ENCODE peak calls at places on chromosomes 13 and 19, in four cellular contexts. One of them, this sample, is unnamed.

GRCh38 chr13:66618702-66619101 is 611.4 kb downstream of the PCDH9 start:
- DNase-seq in GM13977: no peak
- DNase-seq in activated B cell treated with CpG ODN at 0.5 μM for 24 hours: no peak
- DNase-seq in brain microvascular endothelial cell: no peak
- DNase-seq in this sample: peak

GRCh38 chr19:55563261-55563690 is 17.4 kb downstream of the ZNF579 start:
- DNase-seq in activated B cell treated with CpG ODN at 0.5 μM for 24 hours: no peak
- DNase-seq in brain microvascular endothelial cell: no peak
- DNase-seq in GM13977: no peak
- DNase-seq in this sample: no peak

GRCh38 chr13:45773236-45773635 is 71.1 kb downstream of the CBY2 start:
- DNase-seq in brain microvascular endothelial cell: no peak
- DNase-seq in activated B cell treated with CpG ODN at 0.5 μM for 24 hours: no peak
- DNase-seq in GM13977: no peak
- DNase-seq in this sample: no peak

GRCh38 chr13:67048793-67049150 is 181.4 kb downstream of the PCDH9 start:
- DNase-seq in brain microvascular endothelial cell: peak
- DNase-seq in activated B cell treated with CpG ODN at 0.5 μM for 24 hours: no peak
- DNase-seq in GM13977: no peak
- DNase-seq in this sample: no peak

GRCh38 chr19:10256970-10257615 is 5.1 kb downstream of the MRPL4 start:
- DNase-seq in GM13977: no peak
- DNase-seq in brain microvascular endothelial cell: no peak
- DNase-seq in activated B cell treated with CpG ODN at 0.5 μM for 24 hours: no peak
- DNase-seq in this sample: no peak

GRCh38 chr13:108911807-108912206 is 282.4 kb downstream of the MYO16 start:
- DNase-seq in activated B cell treated with CpG ODN at 0.5 μM for 24 hours: no peak
- DNase-seq in brain microvascular endothelial cell: no peak
- DNase-seq in GM13977: no peak
- DNase-seq in this sample: no peak

GRCh38 chr13:51773515-51773914 is 30.4 kb downstream of the DHRS12 start:
- DNase-seq in activated B cell treated with CpG ODN at 0.5 μM for 24 hours: no peak
- DNase-seq in brain microvascular endothelial cell: no peak
- DNase-seq in GM13977: no peak
- DNase-seq in this sample: no peak

GRCh38 chr13:27792393-27793218 is at the start of gene GSX1:
- DNase-seq in brain microvascular endothelial cell: peak
- DNase-seq in GM13977: peak
- DNase-seq in activated B cell treated with CpG ODN at 0.5 μM for 24 hours: peak
- DNase-seq in this sample: peak

GRCh38 chr13:27927444-27928352 is 7.9 kb downstream of the PDX1 start:
- DNase-seq in activated B cell treated with CpG ODN at 0.5 μM for 24 hours: no peak
- DNase-seq in GM13977: peak
- DNase-seq in brain microvascular endothelial cell: no peak
- DNase-seq in this sample: peak

GRCh38 chr13:31094331-31095015 is 67.2 kb downstream of the HSPH1 start:
- DNase-seq in brain microvascular endothelial cell: no peak
- DNase-seq in GM13977: no peak
- DNase-seq in activated B cell treated with CpG ODN at 0.5 μM for 24 hours: no peak
- DNase-seq in this sample: no peak

GRCh38 chr13:91184244-91184926 is 163.1 kb upstream of the MIR17HG start:
- DNase-seq in brain microvascular endothelial cell: no peak
- DNase-seq in GM13977: no peak
- DNase-seq in activated B cell treated with CpG ODN at 0.5 μM for 24 hours: no peak
- DNase-seq in this sample: no peak

GRCh38 chr13:48906200-48906599 is 69.5 kb upstream of the FNDC3A start:
- DNase-seq in activated B cell treated with CpG ODN at 0.5 μM for 24 hours: no peak
- DNase-seq in GM13977: no peak
- DNase-seq in brain microvascular endothelial cell: no peak
- DNase-seq in this sample: no peak

GRCh38 chr19:11578342-11579142 is 1.1 kb upstream of the ACP5 start:
- DNase-seq in brain microvascular endothelial cell: no peak
- DNase-seq in GM13977: peak
- DNase-seq in activated B cell treated with CpG ODN at 0.5 μM for 24 hours: no peak
- DNase-seq in this sample: peak

GRCh38 chr13:33690321-33690720 is 127.6 kb upstream of the RFC3 start:
- DNase-seq in activated B cell treated with CpG ODN at 0.5 μM for 24 hours: no peak
- DNase-seq in GM13977: no peak
- DNase-seq in brain microvascular endothelial cell: no peak
- DNase-seq in this sample: no peak

GRCh38 chr19:32969549-32969948 is 2.2 kb downstream of the CEP89 start:
- DNase-seq in brain microvascular endothelial cell: no peak
- DNase-seq in GM13977: no peak
- DNase-seq in activated B cell treated with CpG ODN at 0.5 μM for 24 hours: no peak
- DNase-seq in this sample: no peak

GRCh38 chr19:38780443-38780842 is 7.1 kb upstream of the LGALS7 start:
- DNase-seq in brain microvascular endothelial cell: no peak
- DNase-seq in activated B cell treated with CpG ODN at 0.5 μM for 24 hours: no peak
- DNase-seq in GM13977: no peak
- DNase-seq in this sample: no peak

GRCh38 chr13:49869514-49869913 is 66.6 kb downstream of the SPRYD7 start:
- DNase-seq in brain microvascular endothelial cell: peak
- DNase-seq in activated B cell treated with CpG ODN at 0.5 μM for 24 hours: no peak
- DNase-seq in GM13977: no peak
- DNase-seq in this sample: no peak

GRCh38 chr19:18590273-18591272 is 2.0 kb downstream of the REX1BD start:
- DNase-seq in brain microvascular endothelial cell: peak
- DNase-seq in activated B cell treated with CpG ODN at 0.5 μM for 24 hours: no peak
- DNase-seq in GM13977: no peak
- DNase-seq in this sample: no peak

GRCh38 chr13:94557836-94558235 is 38.1 kb downstream of the TGDS start:
- DNase-seq in GM13977: no peak
- DNase-seq in activated B cell treated with CpG ODN at 0.5 μM for 24 hours: no peak
- DNase-seq in brain microvascular endothelial cell: no peak
- DNase-seq in this sample: no peak

GRCh38 chr13:50392977-50393376 is 377.7 kb downstream of the KCNRG start:
- DNase-seq in activated B cell treated with CpG ODN at 0.5 μM for 24 hours: no peak
- DNase-seq in GM13977: no peak
- DNase-seq in brain microvascular endothelial cell: no peak
- DNase-seq in this sample: no peak

GRCh38 chr13:92143766-92144165 is 745.3 kb downstream of the GPC5 start:
- DNase-seq in activated B cell treated with CpG ODN at 0.5 μM for 24 hours: no peak
- DNase-seq in GM13977: no peak
- DNase-seq in brain microvascular endothelial cell: no peak
- DNase-seq in this sample: no peak

GRCh38 chr19:16463991-16464575 is 7.7 kb downstream of the EPS15L1 start:
- DNase-seq in activated B cell treated with CpG ODN at 0.5 μM for 24 hours: no peak
- DNase-seq in GM13977: no peak
- DNase-seq in brain microvascular endothelial cell: peak
- DNase-seq in this sample: no peak

GRCh38 chr13:93145199-93145598 is 81.4 kb upstream of the GPC6 start:
- DNase-seq in brain microvascular endothelial cell: peak
- DNase-seq in activated B cell treated with CpG ODN at 0.5 μM for 24 hours: no peak
- DNase-seq in GM13977: no peak
- DNase-seq in this sample: no peak

GRCh38 chr13:40442191-40442590 is 224.2 kb downstream of the FOXO1 start:
- DNase-seq in activated B cell treated with CpG ODN at 0.5 μM for 24 hours: no peak
- DNase-seq in GM13977: no peak
- DNase-seq in brain microvascular endothelial cell: no peak
- DNase-seq in this sample: no peak

GRCh38 chr19:56333506-56333905 is 18.9 kb upstream of the ZSCAN5A start:
- DNase-seq in GM13977: peak
- DNase-seq in activated B cell treated with CpG ODN at 0.5 μM for 24 hours: no peak
- DNase-seq in brain microvascular endothelial cell: peak
- DNase-seq in this sample: peak

GRCh38 chr13:109028626-109029025 is 399.2 kb downstream of the MYO16 start:
- DNase-seq in GM13977: no peak
- DNase-seq in brain microvascular endothelial cell: peak
- DNase-seq in activated B cell treated with CpG ODN at 0.5 μM for 24 hours: no peak
- DNase-seq in this sample: no peak

GRCh38 chr19:23792784-23793183 is 34.1 kb upstream of the ZNF681 start:
- DNase-seq in GM13977: no peak
- DNase-seq in brain microvascular endothelial cell: no peak
- DNase-seq in activated B cell treated with CpG ODN at 0.5 μM for 24 hours: no peak
- DNase-seq in this sample: no peak

GRCh38 chr13:51823861-51824260 is 19.9 kb upstream of the DHRS12 start:
- DNase-seq in brain microvascular endothelial cell: no peak
- DNase-seq in activated B cell treated with CpG ODN at 0.5 μM for 24 hours: no peak
- DNase-seq in GM13977: no peak
- DNase-seq in this sample: no peak

GRCh38 chr13:99970761-99971575 is 599 bp downstream of the ZIC5 start:
- DNase-seq in GM13977: no peak
- DNase-seq in activated B cell treated with CpG ODN at 0.5 μM for 24 hours: no peak
- DNase-seq in brain microvascular endothelial cell: no peak
- DNase-seq in this sample: no peak

GRCh38 chr13:62964522-62964921 is 1548.9 kb upstream of the PCDH20 start:
- DNase-seq in GM13977: no peak
- DNase-seq in brain microvascular endothelial cell: no peak
- DNase-seq in activated B cell treated with CpG ODN at 0.5 μM for 24 hours: no peak
- DNase-seq in this sample: no peak

GRCh38 chr13:113402471-113403254 is 38.7 kb upstream of the GRTP1 start:
- DNase-seq in activated B cell treated with CpG ODN at 0.5 μM for 24 hours: no peak
- DNase-seq in brain microvascular endothelial cell: no peak
- DNase-seq in GM13977: no peak
- DNase-seq in this sample: no peak
- TF ChIP-seq CTCF in activated B cell treated with CpG ODN at 0.5 μM for 24 hours: no peak
- TF ChIP-seq CTCF in brain microvascular endothelial cell: no peak
- TF ChIP-seq CTCF in GM13977: no peak
- TF ChIP-seq CTCF in this sample: no peak

GRCh38 chr19:46017095-46017429 is 5.8 kb downstream of the PGLYRP1 start:
- DNase-seq in GM13977: no peak
- DNase-seq in brain microvascular endothelial cell: no peak
- DNase-seq in activated B cell treated with CpG ODN at 0.5 μM for 24 hours: no peak
- DNase-seq in this sample: no peak
- TF ChIP-seq CTCF in GM13977: no peak
- TF ChIP-seq CTCF in brain microvascular endothelial cell: no peak
- TF ChIP-seq CTCF in activated B cell treated with CpG ODN at 0.5 μM for 24 hours: no peak
- TF ChIP-seq CTCF in this sample: no peak

DNA sequence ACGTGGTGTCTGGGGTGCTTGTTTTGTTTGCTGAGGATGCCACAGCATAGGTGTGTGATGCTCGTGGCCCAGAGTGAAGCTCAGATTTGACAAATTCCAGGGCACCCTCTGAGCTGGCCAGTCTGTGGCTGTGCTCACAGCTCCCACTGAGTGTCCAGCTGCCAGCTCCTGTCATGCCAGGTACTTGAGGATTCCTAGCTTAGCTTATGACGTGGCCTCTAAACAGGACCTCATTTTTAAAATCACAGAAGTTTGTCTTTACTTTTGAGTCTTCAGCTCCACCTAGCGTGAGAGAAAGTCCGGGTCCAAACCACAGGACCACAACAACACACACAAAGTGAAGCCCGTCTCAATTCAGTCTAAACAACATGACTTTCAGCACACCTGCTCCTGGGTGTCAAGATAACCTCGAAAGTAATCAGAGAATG is 117.3 kb downstream of the RAB20 start:
- DNase-seq in brain microvascular endothelial cell: peak
- DNase-seq in GM13977: peak
- DNase-seq in activated B cell treated with CpG ODN at 0.5 μM for 24 hours: no peak
- DNase-seq in this sample: peak
- TF ChIP-seq CTCF in brain microvascular endothelial cell: peak
- TF ChIP-seq CTCF in GM13977: peak
- TF ChIP-seq CTCF in activated B cell treated with CpG ODN at 0.5 μM for 24 hours: no peak
- TF ChIP-seq CTCF in this sample: no peak

GRCh38 chr19:41691268-41691970 is 3.3 kb upstream of the CEACAM7 start:
- DNase-seq in brain microvascular endothelial cell: no peak
- DNase-seq in GM13977: peak
- DNase-seq in activated B cell treated with CpG ODN at 0.5 μM for 24 hours: no peak
- DNase-seq in this sample: peak
- TF ChIP-seq CTCF in brain microvascular endothelial cell: peak
- TF ChIP-seq CTCF in GM13977: peak
- TF ChIP-seq CTCF in activated B cell treated with CpG ODN at 0.5 μM for 24 hours: no peak
- TF ChIP-seq CTCF in this sample: peak

GRCh38 chr19:796692-797527 is at the start of gene PTBP1:
- DNase-seq in activated B cell treated with CpG ODN at 0.5 μM for 24 hours: peak
- DNase-seq in brain microvascular endothelial cell: peak
- DNase-seq in GM13977: peak
- DNase-seq in this sample: peak
- TF ChIP-seq CTCF in activated B cell treated with CpG ODN at 0.5 μM for 24 hours: no peak
- TF ChIP-seq CTCF in brain microvascular endothelial cell: no peak
- TF ChIP-seq CTCF in GM13977: no peak
- TF ChIP-seq CTCF in this sample: no peak

GRCh38 chr13:43159007-43159406 is 135.6 kb downstream of the DNAJC15 start:
- DNase-seq in activated B cell treated with CpG ODN at 0.5 μM for 24 hours: no peak
- DNase-seq in GM13977: no peak
- DNase-seq in brain microvascular endothelial cell: peak
- DNase-seq in this sample: no peak
- TF ChIP-seq CTCF in activated B cell treated with CpG ODN at 0.5 μM for 24 hours: no peak
- TF ChIP-seq CTCF in GM13977: no peak
- TF ChIP-seq CTCF in brain microvascular endothelial cell: peak
- TF ChIP-seq CTCF in this sample: no peak

DNA sequence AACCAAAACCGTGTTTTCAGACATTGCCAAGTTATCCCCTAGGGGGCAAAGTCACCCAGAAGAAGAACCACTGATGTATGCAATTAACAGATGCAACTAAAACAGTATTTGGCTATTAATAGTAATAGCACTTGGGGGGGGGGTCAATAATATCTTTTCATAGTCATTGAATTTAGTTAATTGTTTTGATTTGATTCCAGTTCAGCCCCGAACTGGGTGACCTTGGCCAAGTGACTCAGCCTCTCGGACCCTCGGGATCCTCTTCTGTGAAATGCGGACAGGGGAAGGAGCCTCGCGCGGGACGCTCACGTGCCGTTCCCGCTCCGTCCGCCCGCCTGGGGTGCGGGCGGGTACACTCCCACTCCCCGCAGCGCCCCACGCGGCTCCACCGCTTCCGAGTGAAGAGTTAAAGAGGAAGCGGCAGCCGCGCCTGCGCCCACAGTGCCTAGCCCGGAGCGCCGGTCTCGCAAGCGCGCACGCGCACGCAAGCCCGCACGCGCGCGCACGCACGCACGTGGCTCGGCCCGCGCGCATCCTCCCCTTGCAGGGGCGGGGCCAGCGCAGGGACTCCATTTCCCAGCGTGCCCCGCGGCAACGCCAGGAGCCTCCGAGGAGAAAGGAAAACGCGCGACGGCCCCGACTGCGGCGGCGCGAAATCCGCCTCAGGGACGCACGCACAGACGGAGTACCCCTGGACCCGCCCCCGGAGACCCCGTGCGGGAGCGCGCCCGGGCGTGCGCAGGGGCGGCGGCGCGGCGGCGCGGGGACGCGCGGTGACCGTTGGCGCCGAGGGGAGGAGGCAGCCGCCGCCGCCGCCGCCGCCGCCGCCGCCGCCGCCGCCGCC is at the start of gene DAZAP1:
- DNase-seq in GM13977: peak
- DNase-seq in activated B cell treated with CpG ODN at 0.5 μM for 24 hours: peak
- DNase-seq in brain microvascular endothelial cell: peak
- DNase-seq in this sample: peak
- TF ChIP-seq CTCF in GM13977: peak
- TF ChIP-seq CTCF in activated B cell treated with CpG ODN at 0.5 μM for 24 hours: no peak
- TF ChIP-seq CTCF in brain microvascular endothelial cell: peak
- TF ChIP-seq CTCF in this sample: peak